ENCODE peak calls at places on chromosomes 6 and 20, in ten cellular contexts. One of them, this sample, is unnamed.

GRCh38 chr20:38979842-38980241 is 17.7 kb downstream of the DHX35 start:
- DNase-seq in C1 segment of cervical spinal cord: no peak
- DNase-seq in mucosa of descending colon: no peak
- DNase-seq in stromal cell of bone marrow: no peak
- DNase-seq in GM19239: no peak
- DNase-seq in central memory CD4-positive, alpha-beta T cell: no peak
- DNase-seq in head of caudate nucleus: no peak
- DNase-seq in upper lobe of right lung: no peak
- DNase-seq in T1000: no peak
- DNase-seq in T follicular helper cell: no peak
- DNase-seq in this sample: no peak

GRCh38 chr6:133568970-133569889 is 319.7 kb upstream of the TCF21 start:
- DNase-seq in C1 segment of cervical spinal cord: no peak
- DNase-seq in mucosa of descending colon: no peak
- DNase-seq in stromal cell of bone marrow: peak
- DNase-seq in GM19239: no peak
- DNase-seq in central memory CD4-positive, alpha-beta T cell: no peak
- DNase-seq in head of caudate nucleus: peak
- DNase-seq in upper lobe of right lung: no peak
- DNase-seq in T1000: peak
- DNase-seq in T follicular helper cell: no peak
- DNase-seq in this sample: no peak

GRCh38 chr20:24034820-24035219 is 46.2 kb upstream of the GGTLC1 start:
- DNase-seq in C1 segment of cervical spinal cord: no peak
- DNase-seq in mucosa of descending colon: no peak
- DNase-seq in stromal cell of bone marrow: no peak
- DNase-seq in GM19239: no peak
- DNase-seq in central memory CD4-positive, alpha-beta T cell: no peak
- DNase-seq in head of caudate nucleus: no peak
- DNase-seq in upper lobe of right lung: no peak
- DNase-seq in T1000: no peak
- DNase-seq in T follicular helper cell: no peak
- DNase-seq in this sample: peak

GRCh38 chr6:1958257-1958656 is 287.1 kb downstream of the GMDS start:
- DNase-seq in C1 segment of cervical spinal cord: no peak
- DNase-seq in mucosa of descending colon: no peak
- DNase-seq in stromal cell of bone marrow: no peak
- DNase-seq in GM19239: no peak
- DNase-seq in central memory CD4-positive, alpha-beta T cell: no peak
- DNase-seq in head of caudate nucleus: no peak
- DNase-seq in upper lobe of right lung: no peak
- DNase-seq in T1000: no peak
- DNase-seq in T follicular helper cell: no peak
- DNase-seq in this sample: no peak

GRCh38 chr6:77095936-77096627 is 367.2 kb downstream of the HTR1B start:
- DNase-seq in C1 segment of cervical spinal cord: no peak
- DNase-seq in mucosa of descending colon: no peak
- DNase-seq in stromal cell of bone marrow: no peak
- DNase-seq in GM19239: no peak
- DNase-seq in central memory CD4-positive, alpha-beta T cell: no peak
- DNase-seq in head of caudate nucleus: no peak
- DNase-seq in upper lobe of right lung: no peak
- DNase-seq in T1000: no peak
- DNase-seq in T follicular helper cell: no peak
- DNase-seq in this sample: no peak

GRCh38 chr20:43533060-43533459 is 25.6 kb downstream of the L3MBTL1 start:
- DNase-seq in C1 segment of cervical spinal cord: no peak
- DNase-seq in mucosa of descending colon: no peak
- DNase-seq in stromal cell of bone marrow: peak
- DNase-seq in GM19239: no peak
- DNase-seq in central memory CD4-positive, alpha-beta T cell: no peak
- DNase-seq in head of caudate nucleus: no peak
- DNase-seq in upper lobe of right lung: peak
- DNase-seq in T1000: no peak
- DNase-seq in T follicular helper cell: no peak
- DNase-seq in this sample: no peak

GRCh38 chr20:19407731-19408130 is 195.3 kb downstream of the SLC24A3 start:
- DNase-seq in C1 segment of cervical spinal cord: no peak
- DNase-seq in mucosa of descending colon: no peak
- DNase-seq in stromal cell of bone marrow: no peak
- DNase-seq in GM19239: no peak
- DNase-seq in central memory CD4-positive, alpha-beta T cell: no peak
- DNase-seq in head of caudate nucleus: no peak
- DNase-seq in upper lobe of right lung: no peak
- DNase-seq in T1000: no peak
- DNase-seq in T follicular helper cell: no peak
- DNase-seq in this sample: no peak

GRCh38 chr20:3887870-3888614 is 1.1 kb upstream of the PANK2 start:
- DNase-seq in C1 segment of cervical spinal cord: no peak
- DNase-seq in mucosa of descending colon: no peak
- DNase-seq in stromal cell of bone marrow: no peak
- DNase-seq in GM19239: no peak
- DNase-seq in central memory CD4-positive, alpha-beta T cell: no peak
- DNase-seq in head of caudate nucleus: peak
- DNase-seq in upper lobe of right lung: no peak
- DNase-seq in T1000: no peak
- DNase-seq in T follicular helper cell: no peak
- DNase-seq in this sample: no peak

GRCh38 chr20:33443006-33443511 is 504 bp downstream of the SNTA1 start:
- DNase-seq in C1 segment of cervical spinal cord: no peak
- DNase-seq in mucosa of descending colon: no peak
- DNase-seq in stromal cell of bone marrow: no peak
- DNase-seq in GM19239: peak
- DNase-seq in central memory CD4-positive, alpha-beta T cell: no peak
- DNase-seq in head of caudate nucleus: no peak
- DNase-seq in upper lobe of right lung: peak
- DNase-seq in T1000: no peak
- DNase-seq in T follicular helper cell: no peak
- DNase-seq in this sample: peak

GRCh38 chr6:144659202-144659731 is 374.1 kb downstream of the UTRN start:
- DNase-seq in C1 segment of cervical spinal cord: no peak
- DNase-seq in mucosa of descending colon: peak
- DNase-seq in stromal cell of bone marrow: peak
- DNase-seq in GM19239: peak
- DNase-seq in central memory CD4-positive, alpha-beta T cell: peak
- DNase-seq in head of caudate nucleus: peak
- DNase-seq in upper lobe of right lung: no peak
- DNase-seq in T1000: no peak
- DNase-seq in T follicular helper cell: no peak
- DNase-seq in this sample: no peak

GRCh38 chr6:109449789-109450673 is 5.5 kb downstream of the MICAL1 start:
- DNase-seq in C1 segment of cervical spinal cord: no peak
- DNase-seq in mucosa of descending colon: no peak
- DNase-seq in stromal cell of bone marrow: no peak
- DNase-seq in GM19239: no peak
- DNase-seq in central memory CD4-positive, alpha-beta T cell: peak
- DNase-seq in head of caudate nucleus: no peak
- DNase-seq in upper lobe of right lung: no peak
- DNase-seq in T1000: no peak
- DNase-seq in T follicular helper cell: no peak
- DNase-seq in this sample: no peak

GRCh38 chr6:157961116-157961515 is 20.5 kb upstream of the SYNJ2 start:
- DNase-seq in C1 segment of cervical spinal cord: no peak
- DNase-seq in mucosa of descending colon: no peak
- DNase-seq in stromal cell of bone marrow: no peak
- DNase-seq in GM19239: no peak
- DNase-seq in central memory CD4-positive, alpha-beta T cell: no peak
- DNase-seq in head of caudate nucleus: no peak
- DNase-seq in upper lobe of right lung: no peak
- DNase-seq in T1000: no peak
- DNase-seq in T follicular helper cell: no peak
- DNase-seq in this sample: no peak

GRCh38 chr6:74871757-74872156 is 334.1 kb downstream of the COL12A1 start:
- DNase-seq in C1 segment of cervical spinal cord: no peak
- DNase-seq in mucosa of descending colon: no peak
- DNase-seq in stromal cell of bone marrow: no peak
- DNase-seq in GM19239: no peak
- DNase-seq in central memory CD4-positive, alpha-beta T cell: no peak
- DNase-seq in head of caudate nucleus: no peak
- DNase-seq in upper lobe of right lung: no peak
- DNase-seq in T1000: no peak
- DNase-seq in T follicular helper cell: no peak
- DNase-seq in this sample: no peak

GRCh38 chr20:18213002-18213401 is 75.3 kb upstream of the ZNF133 start:
- DNase-seq in C1 segment of cervical spinal cord: no peak
- DNase-seq in mucosa of descending colon: no peak
- DNase-seq in stromal cell of bone marrow: no peak
- DNase-seq in GM19239: no peak
- DNase-seq in central memory CD4-positive, alpha-beta T cell: no peak
- DNase-seq in head of caudate nucleus: no peak
- DNase-seq in upper lobe of right lung: no peak
- DNase-seq in T1000: no peak
- DNase-seq in T follicular helper cell: no peak
- DNase-seq in this sample: no peak

GRCh38 chr6:130575971-130576370 is 210.2 kb downstream of the TMEM200A start:
- DNase-seq in C1 segment of cervical spinal cord: no peak
- DNase-seq in mucosa of descending colon: peak
- DNase-seq in stromal cell of bone marrow: no peak
- DNase-seq in GM19239: peak
- DNase-seq in central memory CD4-positive, alpha-beta T cell: peak
- DNase-seq in head of caudate nucleus: no peak
- DNase-seq in upper lobe of right lung: no peak
- DNase-seq in T1000: no peak
- DNase-seq in T follicular helper cell: peak
- DNase-seq in this sample: no peak

GRCh38 chr6:31858707-31859106 is 3.9 kb downstream of the NEU1 start:
- DNase-seq in C1 segment of cervical spinal cord: no peak
- DNase-seq in mucosa of descending colon: no peak
- DNase-seq in stromal cell of bone marrow: no peak
- DNase-seq in GM19239: no peak
- DNase-seq in central memory CD4-positive, alpha-beta T cell: no peak
- DNase-seq in head of caudate nucleus: no peak
- DNase-seq in upper lobe of right lung: no peak
- DNase-seq in T1000: no peak
- DNase-seq in T follicular helper cell: no peak
- DNase-seq in this sample: no peak

GRCh38 chr6:166591961-166592520 is 5.6 kb upstream of the RAMACL start:
- DNase-seq in C1 segment of cervical spinal cord: no peak
- DNase-seq in mucosa of descending colon: no peak
- DNase-seq in stromal cell of bone marrow: no peak
- DNase-seq in GM19239: no peak
- DNase-seq in central memory CD4-positive, alpha-beta T cell: no peak
- DNase-seq in head of caudate nucleus: no peak
- DNase-seq in upper lobe of right lung: no peak
- DNase-seq in T1000: no peak
- DNase-seq in T follicular helper cell: no peak
- DNase-seq in this sample: no peak

GRCh38 chr20:41497186-41497895 is 120.8 kb downstream of the CHD6 start:
- DNase-seq in C1 segment of cervical spinal cord: no peak
- DNase-seq in mucosa of descending colon: no peak
- DNase-seq in stromal cell of bone marrow: no peak
- DNase-seq in GM19239: no peak
- DNase-seq in central memory CD4-positive, alpha-beta T cell: no peak
- DNase-seq in head of caudate nucleus: no peak
- DNase-seq in upper lobe of right lung: no peak
- DNase-seq in T1000: no peak
- DNase-seq in T follicular helper cell: no peak
- DNase-seq in this sample: no peak

GRCh38 chr20:10603971-10604864 is 69.6 kb downstream of the JAG1 start:
- DNase-seq in C1 segment of cervical spinal cord: no peak
- DNase-seq in mucosa of descending colon: no peak
- DNase-seq in stromal cell of bone marrow: peak
- DNase-seq in GM19239: no peak
- DNase-seq in central memory CD4-positive, alpha-beta T cell: no peak
- DNase-seq in head of caudate nucleus: peak
- DNase-seq in upper lobe of right lung: no peak
- DNase-seq in T1000: peak
- DNase-seq in T follicular helper cell: no peak
- DNase-seq in this sample: peak

GRCh38 chr6:86937219-86938079 is at the start of gene HTR1E:
- DNase-seq in C1 segment of cervical spinal cord: peak
- DNase-seq in mucosa of descending colon: no peak
- DNase-seq in stromal cell of bone marrow: no peak
- DNase-seq in GM19239: no peak
- DNase-seq in central memory CD4-positive, alpha-beta T cell: no peak
- DNase-seq in head of caudate nucleus: peak
- DNase-seq in upper lobe of right lung: peak
- DNase-seq in T1000: peak
- DNase-seq in T follicular helper cell: no peak
- DNase-seq in this sample: peak

GRCh38 chr20:63536241-63536977 is 767 bp downstream of the PTK6 start:
- DNase-seq in C1 segment of cervical spinal cord: no peak
- DNase-seq in mucosa of descending colon: peak
- DNase-seq in stromal cell of bone marrow: peak
- DNase-seq in GM19239: no peak
- DNase-seq in central memory CD4-positive, alpha-beta T cell: no peak
- DNase-seq in head of caudate nucleus: no peak
- DNase-seq in upper lobe of right lung: no peak
- DNase-seq in T1000: peak
- DNase-seq in T follicular helper cell: no peak
- DNase-seq in this sample: peak

GRCh38 chr6:3825851-3826581 is 23.2 kb upstream of the FAM50B start:
- DNase-seq in C1 segment of cervical spinal cord: peak
- DNase-seq in mucosa of descending colon: peak
- DNase-seq in stromal cell of bone marrow: peak
- DNase-seq in GM19239: no peak
- DNase-seq in central memory CD4-positive, alpha-beta T cell: no peak
- DNase-seq in head of caudate nucleus: peak
- DNase-seq in upper lobe of right lung: peak
- DNase-seq in T1000: peak
- DNase-seq in T follicular helper cell: no peak
- DNase-seq in this sample: peak

GRCh38 chr20:56628015-56628872 is 862 bp upstream of the TFAP2C start:
- DNase-seq in C1 segment of cervical spinal cord: no peak
- DNase-seq in mucosa of descending colon: peak
- DNase-seq in stromal cell of bone marrow: no peak
- DNase-seq in GM19239: no peak
- DNase-seq in central memory CD4-positive, alpha-beta T cell: no peak
- DNase-seq in head of caudate nucleus: no peak
- DNase-seq in upper lobe of right lung: no peak
- DNase-seq in T1000: no peak
- DNase-seq in T follicular helper cell: no peak
- DNase-seq in this sample: peak

GRCh38 chr20:48448601-48449384 is 379.0 kb downstream of the PREX1 start:
- DNase-seq in C1 segment of cervical spinal cord: no peak
- DNase-seq in mucosa of descending colon: no peak
- DNase-seq in stromal cell of bone marrow: no peak
- DNase-seq in GM19239: no peak
- DNase-seq in central memory CD4-positive, alpha-beta T cell: no peak
- DNase-seq in head of caudate nucleus: no peak
- DNase-seq in upper lobe of right lung: no peak
- DNase-seq in T1000: no peak
- DNase-seq in T follicular helper cell: no peak
- DNase-seq in this sample: no peak

This sample was measured in pancreas.